ENCODE peak calls at places on chromosomes 6 and 20, in seven cellular contexts. P, K, D, S, Q, W and T are unnamed samples. For H3K36me3 and H3K9me3, the result is how much of the 10 kb centered on the place peaks cover.

GRCh38 chr20:6575912-6576391 is 191.5 kb upstream of the BMP2 start:
- DNase-seq in P (no peak), K (no peak), D (no peak), S (peak), Q (no peak), W (no peak), T (no peak)

GRCh38 chr6:73798592-73798991 is 102.6 kb downstream of the CD109 start:
- DNase-seq in P (peak), K (no peak), D (no peak), S (peak), Q (peak), W (peak), T (no peak)

GRCh38 chr20:35305682-35306556 is 13.7 kb upstream of the FAM83C start:
- DNase-seq in P (peak), K (no peak), D (no peak), S (peak), Q (peak), W (peak), T (no peak)

GRCh38 chr6:159107451-159108260 is 61.5 kb upstream of the FNDC1 start:
- DNase-seq in P (no peak), K (no peak), D (peak), S (no peak), Q (no peak), W (no peak), T (no peak)

GRCh38 chr20:54293526-54293925 is 85.6 kb downstream of the PFDN4 start:
- DNase-seq in P (no peak), K (peak), D (no peak), S (no peak), Q (peak), W (no peak), T (no peak)

GRCh38 chr20:33559994-33560393 is 70.1 kb downstream of the CBFA2T2 start:
- DNase-seq in P (no peak), K (no peak), D (no peak), S (no peak), Q (no peak), W (no peak), T (no peak)

GRCh38 chr6:67680297-67680932 is 954.7 kb upstream of the ADGRB3 start:
- DNase-seq in P (no peak), K (no peak), D (no peak), S (no peak), Q (no peak), W (no peak), T (no peak)

GRCh38 chr20:24453917-24454316 is 15.5 kb upstream of the SYNDIG1 start:
- DNase-seq in P (no peak), K (no peak), D (no peak), S (no peak), Q (no peak), W (no peak), T (no peak)

GRCh38 chr6:166904101-166904746 is 52.1 kb downstream of the RNASET2 start:
- DNase-seq in P (no peak), K (no peak), D (peak), S (no peak), Q (no peak), W (no peak), T (peak)

GRCh38 chr6:57265755-57266221 is 43.7 kb upstream of the RAB23 start:
- DNase-seq in P (peak), K (no peak), D (no peak), S (peak), Q (no peak), W (no peak), T (no peak)

GRCh38 chr6:136564170-136564569 is 13.9 kb upstream of the MAP7 start:
- DNase-seq in P (no peak), K (no peak), D (no peak), S (no peak), Q (no peak), W (no peak), T (no peak)

GRCh38 chr20:57317789-57318371 is 11.7 kb upstream of the SPO11 start:
- DNase-seq in P (no peak), K (no peak), D (no peak), S (no peak), Q (no peak), W (no peak), T (no peak)

GRCh38 chr20:51492167-51493092 is 50.1 kb downstream of the NFATC2 start:
- DNase-seq in P (peak), K (peak), D (no peak), S (no peak), Q (peak), W (no peak), T (no peak)

GRCh38 chr20:36491901-36492617 is 49.3 kb upstream of the MYL9 start:
- DNase-seq in P (peak), K (no peak), D (no peak), S (no peak), Q (no peak), W (no peak), T (no peak)

GRCh38 chr6:43856005-43856765 is 86.2 kb downstream of the VEGFA start:
- DNase-seq in P (peak), K (peak), D (peak), S (peak), Q (peak), W (peak), T (no peak)

GRCh38 chr6:1604347-1604990 is 5.2 kb upstream of the FOXC1 start:
- DNase-seq in P (peak), K (peak), D (peak), S (no peak), Q (peak), W (no peak), T (peak)

GRCh38 chr20:60693513-60694133 is 558.4 kb upstream of the CDH4 start:
- DNase-seq in P (no peak), K (no peak), D (no peak), S (no peak), Q (no peak), W (no peak), T (no peak)

GRCh38 chr6:93751969-93752368 is 332.6 kb upstream of the EPHA7 start:
- DNase-seq in P (no peak), K (no peak), D (no peak), S (peak), Q (no peak), W (no peak), T (no peak)

GRCh38 chr20:58870293-58871014 is 17.9 kb downstream of the GNAS start:
- DNase-seq in P (peak), K (peak), D (peak), S (peak), Q (peak), W (no peak), T (peak)

GRCh38 chr6:3039384-3039783 is 28.9 kb upstream of the RIPK1 start:
- DNase-seq in P (no peak), K (no peak), D (no peak), S (no peak), Q (no peak), W (no peak), T (peak)

GRCh38 chr6:167742719-167743303 is 83.9 kb upstream of the AFDN start:
- DNase-seq in P (no peak), K (no peak), D (no peak), S (peak), Q (peak), W (peak), T (no peak)

GRCh38 chr6:6984585-6985366 is 123.0 kb upstream of the RREB1 start:
- DNase-seq in P (no peak), K (no peak), D (no peak), S (no peak), Q (peak), W (no peak), T (no peak)

GRCh38 chr6:154882107-154882506 is 113.0 kb upstream of the TIAM2 start:
- DNase-seq in P (peak), K (no peak), D (no peak), S (no peak), Q (no peak), W (no peak), T (no peak)

GRCh38 chr6:165181951-165182414 is 127.4 kb downstream of the C6orf118 start:
- DNase-seq in P (peak), K (no peak), D (no peak), S (no peak), Q (no peak), W (no peak), T (no peak)

GRCh38 chr20:61313396-61313795 is 61.3 kb downstream of the CDH4 start:
- DNase-seq in P (no peak), K (no peak), D (no peak), S (no peak), Q (no peak), W (no peak), T (no peak)

GRCh38 chr6:63644668-63645326 is 9.2 kb downstream of the PHF3 start:
- DNase-seq in P (peak), K (no peak), D (no peak), S (no peak), Q (no peak), W (no peak), T (no peak)

GRCh38 chr6:21392177-21392576 is 201.4 kb upstream of the SOX4 start:
- DNase-seq in P (no peak), K (no peak), D (no peak), S (no peak), Q (no peak), W (no peak), T (no peak)

GRCh38 chr20:2420510-2420909 is 39.8 kb downstream of the TGM6 start:
- DNase-seq in P (no peak), K (no peak), D (no peak), S (no peak), Q (no peak), W (no peak), T (no peak)

GRCh38 chr6:44028767-44029166 is 98.5 kb downstream of the MRPL14 start:
- DNase-seq in P (peak), K (no peak), D (no peak), S (no peak), Q (no peak), W (no peak), T (no peak)

GRCh38 chr6:121437861-121438651 is 2.6 kb downstream of the GJA1 start:
- DNase-seq in P (peak), K (peak), D (no peak), S (peak), Q (peak), W (no peak), T (no peak)

GRCh38 chr6:80454661-80455365 is 348.3 kb downstream of the BCKDHB start:
- DNase-seq in P (peak), K (no peak), D (no peak), S (peak), Q (no peak), W (no peak), T (peak)

GRCh38 chr6:131281471-131282270 is 146.4 kb downstream of the AKAP7 start:
- DNase-seq in P (peak), K (no peak), D (no peak), S (peak), Q (peak), W (no peak), T (no peak)

GRCh38 chr20:57040924-57041323 is 225.5 kb downstream of the BMP7 start:
- DNase-seq in P (peak), K (no peak), D (no peak), S (peak), Q (peak), W (no peak), T (no peak)

GRCh38 chr6:112931835-112932234 is 584.7 kb downstream of the RFPL4B start:
- DNase-seq in P (peak), K (no peak), D (no peak), S (peak), Q (no peak), W (no peak), T (no peak)

GRCh38 chr20:49282584-49283171 is 4.8 kb upstream of the ZNFX1 start:
- DNase-seq in P (peak), K (no peak), D (no peak), S (peak), Q (no peak), W (no peak), T (peak)

GRCh38 chr6:25026723-25027122 is 91.0 kb upstream of the RIPOR2 start:
- DNase-seq in P (no peak), K (no peak), D (no peak), S (no peak), Q (no peak), W (no peak), T (no peak)

GRCh38 chr6:25028346-25028745 is 92.6 kb upstream of the RIPOR2 start:
- DNase-seq in P (no peak), K (no peak), D (no peak), S (no peak), Q (no peak), W (no peak), T (no peak)

GRCh38 chr6:25025919-25026301 is 90.2 kb upstream of the RIPOR2 start:
- DNase-seq in P (no peak), K (no peak), D (no peak), S (no peak), Q (no peak), W (no peak), T (no peak)

GRCh38 chr6:25025248-25025918 is 89.6 kb upstream of the RIPOR2 start:
- DNase-seq in P (no peak), K (no peak), D (no peak), S (no peak), Q (no peak), W (no peak), T (no peak)

DNA sequence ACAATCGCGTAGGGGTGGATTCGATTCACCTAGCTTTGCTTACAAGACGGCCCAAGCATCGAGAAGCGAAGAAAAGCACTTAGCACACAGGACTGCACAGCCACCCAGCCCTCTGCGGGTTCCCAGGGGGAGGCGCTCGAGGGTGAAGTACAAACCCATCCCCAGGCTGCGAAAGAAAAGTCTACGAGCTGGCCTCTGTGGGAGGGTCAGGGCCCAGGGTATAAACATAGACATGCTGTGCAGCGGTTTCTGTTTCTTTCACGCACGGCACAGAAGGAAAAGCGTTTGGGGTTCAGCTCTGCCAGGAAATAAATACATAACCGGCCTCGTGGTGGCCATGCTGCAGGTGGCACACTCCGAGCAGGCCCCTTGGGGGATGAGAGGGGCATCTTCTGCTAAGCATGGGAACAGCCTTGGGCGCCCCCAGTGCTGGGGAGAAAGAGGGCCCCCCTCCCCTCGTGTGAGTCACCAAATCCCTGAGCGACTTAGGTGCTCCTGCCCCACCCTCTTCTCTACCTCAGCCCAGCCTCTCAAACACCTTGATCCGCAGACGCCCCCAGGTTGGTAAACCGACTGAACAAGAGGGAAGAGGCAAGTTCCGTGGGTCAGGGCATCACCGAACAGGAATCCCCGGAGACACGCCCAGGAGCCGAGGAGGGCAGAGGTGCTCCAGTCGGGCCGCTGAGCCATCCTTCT is 91.6 kb upstream of the RIPOR2 start:
- DNase-seq in P (no peak), K (no peak), D (no peak), S (no peak), Q (no peak), W (no peak), T (no peak)
- H3K36me3 ChIP-seq in P (under half), K (under half), D (under half), S (under half), Q (under half), W (under half), T (under half)

GRCh38 chr6:84967389-84967788 is 203.0 kb upstream of the TBX18 start:
- DNase-seq in P (peak), K (peak), D (peak), S (peak), Q (peak), W (peak), T (peak)

GRCh38 chr6:84967965-84968364 is 203.6 kb upstream of the TBX18 start:
- DNase-seq in P (no peak), K (no peak), D (no peak), S (no peak), Q (no peak), W (no peak), T (no peak)
- H3K9me3 ChIP-seq in P (under half), K (under half), D (under half), S (under half), Q (under half), W (under half), T (under half)

DNA sequence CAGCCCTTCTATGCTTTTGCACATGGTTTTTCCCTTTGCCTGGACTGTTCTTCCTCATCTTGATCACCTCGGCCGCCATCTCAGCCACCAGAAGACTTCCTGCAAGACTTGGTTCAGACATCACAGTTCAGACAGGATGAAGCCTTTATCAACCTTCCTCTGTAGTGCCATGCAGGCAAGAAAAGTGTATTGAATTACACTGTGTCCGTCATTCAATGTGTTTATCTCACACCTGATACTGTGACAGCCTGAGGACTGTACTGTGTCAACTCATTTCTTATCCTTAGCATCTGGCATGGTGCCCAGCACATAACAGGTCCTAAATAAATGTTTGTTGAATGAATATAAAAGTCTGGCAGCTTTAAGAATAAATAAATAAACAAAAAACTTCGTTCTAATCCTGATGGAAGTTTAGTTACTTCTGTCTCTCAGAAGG is 133.3 kb upstream of the MAN1A1 start:
- DNase-seq in P (no peak), K (no peak), D (no peak), S (no peak), Q (no peak), W (no peak), T (no peak)
- H3K4me3 ChIP-seq in P (no peak), K (no peak), D (no peak), S (no peak), Q (no peak), W (no peak), T (no peak)

DNA sequence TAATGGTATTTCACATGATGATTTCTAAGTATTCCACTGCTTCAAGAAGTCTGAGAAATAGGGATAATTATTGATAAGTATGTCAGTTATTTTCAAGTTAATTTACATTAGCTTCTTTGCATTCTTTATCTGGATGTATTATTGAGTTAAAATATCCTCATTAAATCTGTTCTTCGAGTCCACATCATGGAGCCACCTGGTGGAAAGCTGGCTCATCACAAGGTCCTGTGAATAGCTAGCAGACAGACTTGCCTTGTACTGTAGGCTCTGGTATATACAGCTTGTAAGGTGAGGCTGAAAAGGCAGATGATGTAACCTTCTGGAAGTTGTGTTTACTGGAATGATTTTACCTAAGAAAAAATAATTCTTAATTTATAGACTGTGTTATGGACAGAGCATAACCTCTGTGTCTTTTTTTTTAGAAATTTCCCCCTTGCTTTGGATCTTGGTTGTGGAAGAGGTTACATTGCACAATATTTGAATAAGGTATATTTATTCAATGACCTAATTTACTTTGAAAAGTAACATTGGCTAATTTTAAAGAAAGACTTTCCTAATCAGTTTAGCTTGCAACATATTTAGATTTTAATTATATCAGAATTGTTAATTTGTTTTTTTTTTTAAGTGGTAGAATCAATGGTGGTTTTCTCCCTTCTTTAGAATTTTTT is 3.5 kb downstream of the NDUFAF5 start:
- DNase-seq in P (peak), K (peak), D (peak), S (peak), Q (peak), W (peak), T (peak)
- H3K36me3 ChIP-seq in P (under half), K (under half), D (under half), S (half or more), Q (under half), W (under half), T (under half)

GRCh38 chr20:63967330-63968135 is 2.2 kb downstream of the ZNF512B start:
- DNase-seq in P (no peak), K (no peak), D (no peak), S (no peak), Q (no peak), W (no peak), T (no peak)

GRCh38 chr20:63968136-63968927 is 1.4 kb downstream of the ZNF512B start:
- DNase-seq in P (no peak), K (peak), D (no peak), S (no peak), Q (peak), W (no peak), T (peak)

GRCh38 chr20:63966944-63967322 is 2.8 kb downstream of the ZNF512B start:
- DNase-seq in P (no peak), K (no peak), D (no peak), S (no peak), Q (no peak), W (no peak), T (no peak)

GRCh38 chr20:63964412-63964811 is 5.3 kb downstream of the ZNF512B start:
- DNase-seq in P (no peak), K (no peak), D (no peak), S (no peak), Q (no peak), W (no peak), T (no peak)

DNA sequence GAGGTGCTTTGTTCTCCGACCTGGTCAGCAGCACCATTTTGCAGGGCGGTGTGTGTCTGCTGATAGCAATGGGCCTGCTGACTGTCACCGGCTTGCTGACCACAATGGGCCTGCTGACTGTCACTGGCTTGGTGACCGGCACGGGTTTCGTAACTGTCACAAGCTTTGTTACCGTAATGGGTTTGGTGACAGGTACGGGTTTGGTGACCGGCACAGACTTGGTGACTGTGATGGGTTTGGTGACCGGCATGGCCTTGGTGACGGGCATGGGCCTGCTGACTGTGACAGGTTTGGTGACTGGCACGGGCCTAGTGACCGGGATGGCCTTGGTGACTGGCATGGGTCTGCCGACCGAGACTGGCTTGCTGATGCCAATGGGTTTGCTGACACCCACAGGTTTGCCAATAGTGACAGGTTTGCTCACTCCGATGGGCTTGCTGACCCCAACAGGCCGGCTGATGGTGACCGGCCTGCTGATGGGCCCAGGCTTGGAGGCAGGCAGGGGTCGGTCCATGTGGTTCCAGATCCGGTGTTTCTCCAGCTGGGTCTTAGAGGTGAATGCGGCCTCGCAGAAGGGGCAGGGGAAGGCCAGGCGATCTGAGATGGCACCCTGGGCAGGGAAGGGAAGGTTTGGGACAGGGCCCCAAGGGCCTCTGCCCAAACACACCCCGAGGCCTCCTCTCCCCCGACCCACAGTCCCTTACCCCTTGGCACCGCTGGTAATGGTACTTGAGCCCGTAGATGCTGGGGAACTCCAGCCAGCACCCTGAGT is 3.4 kb downstream of the ZNF512B start:
- DNase-seq in P (no peak), K (no peak), D (peak), S (no peak), Q (no peak), W (no peak), T (no peak)
- H3K9me3 ChIP-seq in P (under half), K (under half), D (under half), S (under half), Q (under half), W (under half), T (under half)